ENCODE peak calls at places on chromosomes 5 and 9, in eight cellular contexts. One of them, this sample, is unnamed.

GRCh38 chr9:127122176-127123151 is at the start of gene ANGPTL2:
- DNase-seq in K562: no peak
- DNase-seq in stomach: peak; percentile 73
- DNase-seq in HepG2: peak; percentile 43
- DNase-seq in upper lobe of left lung: peak; percentile 94
- DNase-seq in GM12878: no peak
- DNase-seq in SK-N-SH: peak; percentile 94
- DNase-seq in transverse colon: peak; percentile 78
- DNase-seq in this sample: peak; percentile 95

GRCh38 chr5:28954074-28954473 is 1915.7 kb upstream of the CDH9 start:
- DNase-seq in GM12878: no peak
- DNase-seq in transverse colon: no peak
- DNase-seq in SK-N-SH: no peak
- DNase-seq in K562: no peak
- DNase-seq in upper lobe of left lung: no peak
- DNase-seq in stomach: no peak
- DNase-seq in HepG2: no peak
- DNase-seq in this sample: no peak

GRCh38 chr5:123916331-123917121 is 404.5 kb downstream of the CSNK1G3 start:
- DNase-seq in stomach: no peak
- DNase-seq in SK-N-SH: no peak
- DNase-seq in GM12878: no peak
- DNase-seq in HepG2: no peak
- DNase-seq in transverse colon: no peak
- DNase-seq in K562: no peak
- DNase-seq in upper lobe of left lung: no peak
- DNase-seq in this sample: no peak

GRCh38 chr9:27489087-27489876 is 34.8 kb upstream of the IFNK start:
- DNase-seq in K562: no peak
- DNase-seq in transverse colon: no peak
- DNase-seq in GM12878: peak; percentile 50
- DNase-seq in HepG2: no peak
- DNase-seq in upper lobe of left lung: no peak
- DNase-seq in stomach: no peak
- DNase-seq in SK-N-SH: no peak
- DNase-seq in this sample: no peak

GRCh38 chr5:72955143-72955767 is 586 bp upstream of the FCHO2 start:
- DNase-seq in stomach: peak; percentile 81
- DNase-seq in HepG2: peak; percentile 64
- DNase-seq in K562: peak; percentile 85
- DNase-seq in GM12878: no peak
- DNase-seq in SK-N-SH: no peak
- DNase-seq in transverse colon: peak; percentile 78
- DNase-seq in upper lobe of left lung: peak; percentile 91
- DNase-seq in this sample: no peak

GRCh38 chr5:103744159-103744558 is 181.6 kb upstream of the NUDT12 start:
- DNase-seq in SK-N-SH: no peak
- DNase-seq in stomach: no peak
- DNase-seq in upper lobe of left lung: no peak
- DNase-seq in K562: no peak
- DNase-seq in transverse colon: no peak
- DNase-seq in HepG2: no peak
- DNase-seq in GM12878: no peak
- DNase-seq in this sample: no peak

GRCh38 chr9:86859966-86860365 is 87.3 kb downstream of the GAS1 start:
- DNase-seq in K562: no peak
- DNase-seq in HepG2: no peak
- DNase-seq in GM12878: no peak
- DNase-seq in SK-N-SH: no peak
- DNase-seq in transverse colon: no peak
- DNase-seq in stomach: no peak
- DNase-seq in upper lobe of left lung: no peak
- DNase-seq in this sample: no peak

GRCh38 chr5:148186248-148187003 is 16.4 kb upstream of the SPINK6 start:
- DNase-seq in stomach: no peak
- DNase-seq in GM12878: no peak
- DNase-seq in transverse colon: no peak
- DNase-seq in K562: no peak
- DNase-seq in HepG2: no peak
- DNase-seq in SK-N-SH: no peak
- DNase-seq in upper lobe of left lung: no peak
- DNase-seq in this sample: no peak

GRCh38 chr5:138539791-138540190 is 3.2 kb downstream of the ETF1 start:
- DNase-seq in stomach: no peak
- DNase-seq in K562: no peak
- DNase-seq in transverse colon: no peak
- DNase-seq in SK-N-SH: no peak
- DNase-seq in GM12878: no peak
- DNase-seq in HepG2: no peak
- DNase-seq in upper lobe of left lung: no peak
- DNase-seq in this sample: no peak

GRCh38 chr5:138538943-138539627 is 4.0 kb downstream of the ETF1 start:
- DNase-seq in HepG2: no peak
- DNase-seq in K562: peak; percentile 52
- DNase-seq in upper lobe of left lung: no peak
- DNase-seq in GM12878: no peak
- DNase-seq in stomach: no peak
- DNase-seq in SK-N-SH: no peak
- DNase-seq in transverse colon: no peak
- DNase-seq in this sample: no peak

GRCh38 chr5:138533973-138534941 is 8.8 kb downstream of the ETF1 start:
- DNase-seq in stomach: no peak
- DNase-seq in SK-N-SH: no peak
- DNase-seq in HepG2: peak; percentile 85
- DNase-seq in GM12878: no peak
- DNase-seq in K562: no peak
- DNase-seq in transverse colon: no peak
- DNase-seq in upper lobe of left lung: no peak
- DNase-seq in this sample: no peak

GRCh38 chr5:138536215-138536614 is 6.8 kb downstream of the ETF1 start:
- DNase-seq in HepG2: no peak
- DNase-seq in stomach: no peak
- DNase-seq in transverse colon: no peak
- DNase-seq in GM12878: no peak
- DNase-seq in upper lobe of left lung: no peak
- DNase-seq in K562: no peak
- DNase-seq in SK-N-SH: no peak
- DNase-seq in this sample: no peak

GRCh38 chr5:138536665-138537315 is 6.2 kb downstream of the ETF1 start:
- DNase-seq in transverse colon: no peak
- DNase-seq in stomach: no peak
- DNase-seq in K562: peak; percentile 35
- DNase-seq in upper lobe of left lung: no peak
- DNase-seq in SK-N-SH: peak; percentile 40
- DNase-seq in GM12878: no peak
- DNase-seq in HepG2: peak; percentile 43
- DNase-seq in this sample: no peak
- TF ChIP-seq POLR2AphosphoS5 in transverse colon: no peak
- TF ChIP-seq POLR2AphosphoS5 in stomach: no peak
- TF ChIP-seq POLR2AphosphoS5 in K562: peak; percentile 55
- TF ChIP-seq POLR2AphosphoS5 in upper lobe of left lung: no peak
- TF ChIP-seq POLR2AphosphoS5 in SK-N-SH: no peak
- TF ChIP-seq POLR2AphosphoS5 in GM12878: peak; percentile 51
- TF ChIP-seq POLR2AphosphoS5 in HepG2: no peak
- TF ChIP-seq POLR2AphosphoS5 in this sample: no peak

DNA sequence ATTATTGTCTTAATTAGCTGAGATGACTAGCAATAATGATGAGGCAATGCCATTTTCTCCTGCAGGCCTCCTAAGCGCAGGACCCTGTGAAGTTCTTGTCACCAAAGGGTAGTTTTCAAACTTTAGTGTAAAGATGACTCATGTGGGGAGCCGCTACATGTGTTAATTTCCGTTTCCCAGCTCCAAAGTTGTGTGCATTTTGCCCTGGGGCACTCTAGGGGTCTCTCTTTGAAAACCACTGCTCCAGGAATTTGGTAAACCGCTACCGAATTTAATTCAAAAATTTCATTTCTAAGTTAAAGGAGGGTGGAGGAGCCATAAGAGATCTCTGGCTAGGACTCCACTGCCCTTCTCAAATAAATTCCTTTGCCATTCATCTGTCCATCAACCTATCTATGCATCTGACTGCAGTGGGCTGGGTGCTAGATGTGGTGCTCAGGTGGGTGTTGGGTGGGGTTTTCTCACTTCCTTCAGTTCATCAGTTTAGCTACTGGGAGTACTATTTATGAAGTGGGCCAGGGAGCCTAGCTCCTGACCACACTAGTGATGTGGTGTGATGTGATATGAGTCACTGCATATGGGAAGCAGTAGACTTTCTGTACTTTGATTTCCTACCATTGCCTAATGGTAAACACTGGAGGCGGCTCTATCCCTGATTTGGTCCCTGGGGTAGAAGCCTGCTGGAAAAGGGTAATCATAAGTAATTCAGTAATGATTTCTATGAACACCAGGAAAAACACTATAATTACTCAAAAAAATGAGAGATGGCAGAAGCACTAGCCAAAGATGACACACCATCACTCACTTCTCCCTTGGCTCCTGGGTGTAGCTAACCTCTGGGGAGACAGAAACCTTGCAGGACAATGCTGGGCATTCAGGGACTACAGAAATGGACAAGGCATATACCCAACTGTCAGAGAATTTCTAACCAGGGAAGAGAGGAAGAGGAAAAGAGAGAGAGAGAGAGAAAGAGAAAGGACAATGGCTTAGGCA is 4.0 kb upstream of the ZSWIM6 start:
- DNase-seq in K562: peak; percentile 21
- DNase-seq in stomach: no peak
- DNase-seq in SK-N-SH: no peak
- DNase-seq in HepG2: peak; percentile 56
- DNase-seq in GM12878: peak; percentile 48
- DNase-seq in upper lobe of left lung: no peak
- DNase-seq in transverse colon: no peak
- DNase-seq in this sample: no peak
- TF ChIP-seq EP300 in K562: no peak
- TF ChIP-seq EP300 in stomach: no peak
- TF ChIP-seq EP300 in SK-N-SH: no peak
- TF ChIP-seq EP300 in HepG2: peak; percentile 28
- TF ChIP-seq EP300 in GM12878: peak; percentile 68
- TF ChIP-seq EP300 in upper lobe of left lung: no peak
- TF ChIP-seq EP300 in transverse colon: no peak
- TF ChIP-seq EP300 in this sample: no peak

GRCh38 chr5:181235689-181236366 is 7.9 kb downstream of the RACK1 start:
- DNase-seq in K562: peak; percentile 29
- DNase-seq in upper lobe of left lung: no peak
- DNase-seq in transverse colon: no peak
- DNase-seq in HepG2: no peak
- DNase-seq in SK-N-SH: no peak
- DNase-seq in stomach: no peak
- DNase-seq in GM12878: no peak
- DNase-seq in this sample: no peak

GRCh38 chr5:181235323-181235688 is 8.4 kb downstream of the RACK1 start:
- DNase-seq in GM12878: no peak
- DNase-seq in SK-N-SH: peak; percentile 50
- DNase-seq in upper lobe of left lung: no peak
- DNase-seq in stomach: no peak
- DNase-seq in transverse colon: no peak
- DNase-seq in HepG2: no peak
- DNase-seq in K562: peak; percentile 34
- DNase-seq in this sample: no peak

GRCh38 chr5:181234116-181234454 is 9.6 kb downstream of the RACK1 start:
- DNase-seq in K562: no peak
- DNase-seq in upper lobe of left lung: peak; percentile 73
- DNase-seq in HepG2: no peak
- DNase-seq in SK-N-SH: peak; percentile 53
- DNase-seq in stomach: no peak
- DNase-seq in GM12878: no peak
- DNase-seq in transverse colon: no peak
- DNase-seq in this sample: no peak

GRCh38 chr5:181233436-181234115 is 10.1 kb downstream of the RACK1 start:
- DNase-seq in stomach: no peak
- DNase-seq in GM12878: no peak
- DNase-seq in SK-N-SH: peak; percentile 41
- DNase-seq in K562: no peak
- DNase-seq in upper lobe of left lung: no peak
- DNase-seq in HepG2: no peak
- DNase-seq in transverse colon: no peak
- DNase-seq in this sample: no peak

DNA sequence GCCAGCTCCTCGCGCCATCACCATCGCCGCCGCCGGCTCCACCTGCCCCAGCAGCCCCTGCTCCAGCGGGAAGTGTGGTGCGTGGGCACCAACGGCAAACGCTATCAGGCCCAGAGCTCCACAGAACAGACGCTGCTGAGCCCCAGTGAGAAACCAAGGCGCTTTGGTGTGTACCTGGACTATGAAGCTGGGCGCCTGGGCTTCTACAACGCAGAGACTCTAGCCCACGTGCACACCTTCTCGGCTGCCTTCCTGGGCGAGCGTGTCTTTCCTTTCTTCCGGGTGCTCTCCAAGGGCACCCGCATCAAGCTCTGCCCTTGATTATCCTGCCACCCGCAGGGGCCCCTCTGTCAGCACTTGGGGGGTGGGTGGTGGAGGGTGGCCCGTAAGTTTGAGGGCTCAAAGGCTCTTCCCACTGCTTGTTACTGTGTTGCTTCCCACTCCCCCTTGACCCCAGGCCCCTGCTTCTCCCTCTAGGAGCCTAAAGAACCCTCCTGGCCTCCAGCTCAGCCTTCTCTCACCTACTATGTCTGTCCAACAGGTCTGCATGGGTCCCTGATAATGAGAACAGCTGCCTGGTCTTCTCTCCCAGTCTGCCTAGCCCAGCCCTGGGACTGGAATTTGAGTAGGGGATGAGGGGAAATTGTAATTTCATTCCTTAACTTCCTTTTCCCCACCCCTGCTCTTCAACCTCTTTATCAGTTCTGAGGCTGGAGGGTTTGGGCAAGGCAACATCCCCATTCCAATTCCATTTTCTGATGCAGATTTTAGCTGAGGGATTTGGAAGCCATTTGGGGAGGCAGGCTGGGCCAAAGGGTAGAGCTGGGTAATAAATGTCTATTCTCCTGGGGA is 9.0 kb downstream of the RACK1 start:
- DNase-seq in upper lobe of left lung: no peak
- DNase-seq in K562: peak; percentile 38
- DNase-seq in transverse colon: no peak
- DNase-seq in HepG2: no peak
- DNase-seq in stomach: no peak
- DNase-seq in GM12878: no peak
- DNase-seq in SK-N-SH: peak; percentile 48
- DNase-seq in this sample: no peak
- TF ChIP-seq POLR2AphosphoS5 in upper lobe of left lung: no peak
- TF ChIP-seq POLR2AphosphoS5 in K562: peak; percentile 25
- TF ChIP-seq POLR2AphosphoS5 in transverse colon: no peak
- TF ChIP-seq POLR2AphosphoS5 in HepG2: peak; percentile 57
- TF ChIP-seq POLR2AphosphoS5 in stomach: no peak
- TF ChIP-seq POLR2AphosphoS5 in GM12878: peak; percentile 32
- TF ChIP-seq POLR2AphosphoS5 in SK-N-SH: peak; percentile 79
- TF ChIP-seq POLR2AphosphoS5 in this sample: no peak

DNA sequence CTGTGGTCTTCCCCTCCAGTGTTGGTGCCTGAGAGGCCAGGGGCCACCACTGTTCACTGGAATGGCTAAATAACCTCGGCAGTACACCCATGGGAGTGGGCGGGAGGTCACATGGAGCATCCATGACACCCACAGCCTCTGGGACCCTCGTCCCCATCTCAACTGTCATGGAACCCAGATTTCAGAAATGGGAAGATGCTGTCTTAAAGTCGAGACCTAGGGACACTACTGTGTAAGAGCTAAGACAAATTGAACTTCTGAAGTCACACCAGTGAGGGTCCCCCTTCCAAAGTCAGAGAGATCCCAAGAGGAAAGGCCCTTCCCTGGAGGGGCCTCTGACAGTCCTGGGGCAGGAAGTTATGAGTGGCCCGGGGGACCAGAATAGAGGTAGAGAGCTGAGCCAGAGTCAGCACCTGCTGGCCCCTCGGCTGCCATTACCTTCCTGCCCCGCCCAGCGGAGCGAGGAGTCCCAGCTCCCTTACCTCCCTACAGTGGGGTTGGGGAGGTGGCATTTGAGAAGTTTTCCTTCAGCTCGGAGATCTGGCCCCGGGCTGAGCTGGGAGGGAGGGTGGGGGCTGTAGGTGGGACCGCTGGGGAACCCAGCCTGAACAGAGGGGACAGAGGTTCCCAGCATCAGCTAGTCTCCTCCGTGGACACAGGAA is 7.6 kb downstream of the BARX1 start:
- DNase-seq in transverse colon: no peak
- DNase-seq in stomach: no peak
- DNase-seq in upper lobe of left lung: no peak
- DNase-seq in SK-N-SH: no peak
- DNase-seq in HepG2: no peak
- DNase-seq in GM12878: no peak
- DNase-seq in K562: no peak
- DNase-seq in this sample: no peak
- TF ChIP-seq EP300 in transverse colon: no peak
- TF ChIP-seq EP300 in stomach: no peak
- TF ChIP-seq EP300 in upper lobe of left lung: no peak
- TF ChIP-seq EP300 in SK-N-SH: no peak
- TF ChIP-seq EP300 in HepG2: no peak
- TF ChIP-seq EP300 in GM12878: no peak
- TF ChIP-seq EP300 in K562: no peak
- TF ChIP-seq EP300 in this sample: no peak

This sample was measured in esophagus muscularis mucosa.